ENCODE peak calls at places on chromosome 12, in eight cellular contexts. T, G, P, O, C, Z, X and V are unnamed samples.

GRCh38 chr12:103879048-103879692 is 38.1 kb upstream of the NT5DC3 start:
- DNase-seq in X (no peak), O (no peak), G (no peak), Z (no peak), C (no peak), T (no peak), P (no peak), V (no peak)

GRCh38 chr12:93776581-93777018 is 99.4 kb downstream of the CRADD start:
- DNase-seq in C (peak; percentile 70), T (no peak), X (no peak), G (peak; percentile 42), O (no peak), Z (peak; percentile 70), P (peak; percentile 99), V (no peak)

GRCh38 chr12:124745891-124746570 is 117.6 kb downstream of the SCARB1 start:
- DNase-seq in C (peak; percentile 91), Z (peak; percentile 98), O (peak; percentile 89), P (peak; percentile 96), X (peak; percentile 77), T (peak; percentile 96), G (peak; percentile 83), V (peak; percentile 92)

GRCh38 chr12:51082561-51083139 is 746 bp downstream of the CSRNP2 start:
- DNase-seq in T (peak; percentile 66), O (peak; percentile 18), Z (peak; percentile 60), X (peak; percentile 36), G (peak; percentile 10), C (peak; percentile 31), P (peak; percentile 65), V (peak; percentile 65)

GRCh38 chr12:62621239-62621638 is 154.6 kb downstream of the MON2 start:
- DNase-seq in G (no peak), C (no peak), T (no peak), X (no peak), O (no peak), Z (no peak), P (no peak), V (no peak)

GRCh38 chr12:15996254-15996653 is 85.1 kb downstream of the DERA start:
- DNase-seq in P (peak; percentile 87), Z (no peak), T (no peak), X (no peak), G (no peak), C (peak; percentile 30), O (peak; percentile 16), V (peak; percentile 14)

GRCh38 chr12:33759279-33759678 is 263.0 kb upstream of the ALG10 start:
- DNase-seq in O (no peak), P (no peak), X (no peak), T (no peak), Z (no peak), G (no peak), C (no peak), V (no peak)

GRCh38 chr12:127300753-127301152 is 966.2 kb upstream of the TMEM132C start:
- DNase-seq in X (no peak), P (no peak), G (no peak), C (no peak), Z (no peak), T (no peak), O (no peak), V (no peak)

GRCh38 chr12:109151457-109151856 is 35.1 kb downstream of the ACACB start:
- DNase-seq in C (no peak), P (no peak), X (no peak), T (no peak), O (no peak), G (no peak), Z (no peak), V (no peak)

GRCh38 chr12:113154351-113154973 is 4.9 kb downstream of the CFAP73 start:
- DNase-seq in Z (peak; percentile 38), P (peak; percentile 17), T (peak; percentile 62), O (no peak), X (peak; percentile 53), C (no peak), G (no peak), V (no peak)

GRCh38 chr12:112149596-112149995 is 24.2 kb downstream of the TRAFD1 start:
- DNase-seq in X (no peak), Z (no peak), G (no peak), P (no peak), T (peak; percentile 65), O (no peak), C (no peak), V (no peak)

GRCh38 chr12:132446535-132447326 is 43.2 kb upstream of the FBRSL1 start:
- DNase-seq in Z (no peak), C (no peak), O (no peak), T (no peak), G (no peak), X (no peak), P (no peak), V (no peak)

GRCh38 chr12:1562813-1563412 is 31.5 kb downstream of the FBXL14 start:
- DNase-seq in X (no peak), G (no peak), T (no peak), Z (no peak), C (no peak), O (no peak), P (peak; percentile 53), V (no peak)